ENCODE peak calls at places on chromosomes 11 and 22, in eight cellular contexts. R is thoracic aorta; G is stimulated activated CD4-positive, alpha-beta T cell treated with anti-CD3 and anti-CD28 coated beads, Interleukin-1b, Interleukin-23, amount 100 ng/mL, for 1 hour; A is lower lobe of right lung; V is activated CD4-positive, alpha-beta T cell treated with anti-CD3 and anti-CD28 coated beads for 4 hours; J is WTC11; O is HFF-Myc; E is HuH-7.5. D is an unnamed sample.

GRCh38 chr22:36948273-36949055 is 35.0 kb downstream of the CSF2RB start:
- DNase-seq in V (no peak), G (no peak), O (no peak), A (no peak), J (no peak), R (no peak), E (no peak), D (no peak)

GRCh38 chr11:72263363-72263762 is 19.4 kb upstream of the PHOX2A start:
- DNase-seq in E (no peak), G (no peak), J (no peak), A (no peak), V (no peak), O (no peak), R (no peak), D (no peak)

GRCh38 chr11:124799384-124800225 is 601 bp downstream of the MSANTD2 start:
- DNase-seq in O (no peak), J (peak), G (no peak), E (peak), R (no peak), A (peak), V (peak), D (peak)

GRCh38 chr11:63775221-63775620 is 6.6 kb upstream of the ZFTA start:
- DNase-seq in R (no peak), A (no peak), E (no peak), J (no peak), O (no peak), G (no peak), V (no peak), D (no peak)

GRCh38 chr22:35552186-35552842 is 11.7 kb downstream of the RASD2 start:
- DNase-seq in R (no peak), O (no peak), G (peak), E (no peak), J (peak), V (peak), A (no peak), D (peak)

GRCh38 chr11:84522331-84522730 is 1104.8 kb downstream of the DLG2 start:
- DNase-seq in J (no peak), O (no peak), G (no peak), R (no peak), A (no peak), V (no peak), E (no peak), D (no peak)

GRCh38 chr11:86248609-86249008 is 4.1 kb downstream of the EED start:
- DNase-seq in V (no peak), R (no peak), E (no peak), J (no peak), G (no peak), O (no peak), A (no peak), D (no peak)

GRCh38 chr11:3164138-3164539 is 971 bp downstream of the OSBPL5 start:
- DNase-seq in A (peak), R (no peak), V (no peak), O (no peak), E (peak), J (peak), G (no peak), D (no peak)

GRCh38 chr11:70326365-70326803 is 55.9 kb downstream of the PPFIA1 start:
- DNase-seq in A (no peak), V (no peak), O (no peak), J (no peak), G (no peak), E (no peak), R (no peak), D (no peak)

GRCh38 chr11:61004841-61005240 is 33.4 kb downstream of the CD6 start:
- DNase-seq in J (no peak), R (no peak), A (no peak), E (no peak), O (no peak), G (no peak), V (no peak), D (no peak)

GRCh38 chr11:77309401-77310085 is 8.1 kb upstream of the GDPD4 start:
- DNase-seq in V (no peak), G (no peak), E (no peak), A (no peak), O (no peak), J (no peak), R (no peak), D (no peak)

GRCh38 chr22:50252081-50253045 is 1.3 kb upstream of the HDAC10 start:
- DNase-seq in A (peak), R (no peak), E (peak), V (peak), J (peak), O (no peak), G (peak), D (peak)

GRCh38 chr11:408154-409007 is 6.4 kb downstream of the SIGIRR start:
- DNase-seq in G (no peak), O (no peak), A (peak), R (no peak), V (no peak), E (no peak), J (no peak), D (no peak)

GRCh38 chr22:40385041-40385782 is 14.8 kb downstream of the SGSM3 start:
- DNase-seq in A (no peak), R (no peak), J (no peak), O (no peak), V (peak), G (no peak), E (no peak), D (no peak)

GRCh38 chr11:3060436-3061025 is 3.3 kb upstream of the CARS1 start:
- DNase-seq in V (no peak), O (no peak), A (peak), G (no peak), E (no peak), R (no peak), J (no peak), D (no peak)

GRCh38 chr11:31764766-31765165 is 46.4 kb downstream of the PAX6 start:
- DNase-seq in A (no peak), E (no peak), V (no peak), O (no peak), G (no peak), J (no peak), R (no peak), D (no peak)

GRCh38 chr11:70142171-70142875 is 60.8 kb upstream of the FADD start:
- DNase-seq in R (no peak), O (no peak), A (no peak), J (no peak), V (no peak), G (no peak), E (no peak), D (no peak)

GRCh38 chr11:79937935-79938334 is 497.1 kb upstream of the TENM4 start:
- DNase-seq in O (no peak), V (no peak), R (no peak), E (no peak), G (no peak), A (no peak), J (no peak), D (no peak)

GRCh38 chr11:117794772-117795629 is 2.0 kb downstream of the DSCAML1 start:
- DNase-seq in A (no peak), E (no peak), G (no peak), O (no peak), J (no peak), V (no peak), R (no peak), D (no peak)

GRCh38 chr11:15705886-15706285 is 591.2 kb downstream of the INSC start:
- DNase-seq in O (no peak), J (no peak), G (no peak), E (no peak), A (no peak), V (no peak), R (no peak), D (no peak)

GRCh38 chr11:35029979-35030378 is 109.0 kb upstream of the CD44 start:
- DNase-seq in E (no peak), R (no peak), O (peak), V (peak), A (no peak), G (no peak), J (no peak), D (no peak)

GRCh38 chr11:106288988-106289387 is 211.5 kb downstream of the AASDHPPT start:
- DNase-seq in O (no peak), R (no peak), J (no peak), E (no peak), G (no peak), V (no peak), A (no peak), D (no peak)

GRCh38 chr11:75893202-75893601 is 78.2 kb downstream of the UVRAG start:
- DNase-seq in A (no peak), G (no peak), V (no peak), O (no peak), E (no peak), R (no peak), J (no peak), D (no peak)

GRCh38 chr22:46512683-46513082 is 24.7 kb downstream of the CELSR1 start:
- DNase-seq in R (no peak), A (no peak), O (no peak), E (no peak), G (no peak), V (no peak), J (no peak), D (no peak)

D was measured in H9.